ENCODE peak calls at places on chromosomes 5 and 9, in seven cellular contexts. N is astrocyte of the spinal cord, E is fibroblast of the aortic adventitia, F is K562, G is hepatocyte, X is cardiac muscle cell, W is endothelial cell of umbilical vein. M is an unnamed sample.

GRCh38 chr9:88937248-88937647 is 54.0 kb upstream of the S1PR3 start:
- DNase-seq in N (no peak), E (no peak), F (no peak), G (no peak), X (no peak), W (no peak), M (no peak)

GRCh38 chr9:27945386-27945785 is 372.1 kb upstream of the C9orf72 start:
- DNase-seq in N (peak), E (no peak), F (no peak), G (peak), X (no peak), W (no peak), M (peak)

GRCh38 chr5:149128023-149128875 is 13.0 kb upstream of the ABLIM3 start:
- DNase-seq in N (no peak), E (peak), F (peak), G (peak), X (peak), W (peak), M (no peak)

GRCh38 chr9:16726023-16726422 is 144.4 kb downstream of the BNC2 start:
- DNase-seq in N (peak), E (peak), F (no peak), G (peak), X (peak), W (peak), M (no peak)

GRCh38 chr9:99073347-99073746 is 31.6 kb upstream of the TGFBR1 start:
- DNase-seq in N (peak), E (no peak), F (no peak), G (no peak), X (no peak), W (no peak), M (no peak)

GRCh38 chr9:2299156-2299842 is 284.2 kb downstream of the SMARCA2 start:
- DNase-seq in N (no peak), E (no peak), F (no peak), G (peak), X (no peak), W (no peak), M (no peak)

GRCh38 chr5:173472164-173472563 is 143.9 kb upstream of the STC2 start:
- DNase-seq in N (peak), E (peak), F (no peak), G (peak), X (peak), W (peak), M (peak)

GRCh38 chr5:54742417-54742889 is 224.9 kb downstream of the SNX18 start:
- DNase-seq in N (peak), E (peak), F (peak), G (peak), X (peak), W (peak), M (no peak)

GRCh38 chr9:137367506-137368430 is 55.2 kb downstream of the EXD3 start:
- DNase-seq in N (no peak), E (no peak), F (no peak), G (no peak), X (no peak), W (no peak), M (no peak)

GRCh38 chr9:303502-303901 is 88.8 kb downstream of the DOCK8 start:
- DNase-seq in N (no peak), E (no peak), F (no peak), G (no peak), X (no peak), W (no peak), M (no peak)

GRCh38 chr5:32326216-32326772 is 13.6 kb upstream of the MTMR12 start:
- DNase-seq in N (peak), E (peak), F (no peak), G (no peak), X (no peak), W (no peak), M (no peak)

GRCh38 chr9:21031091-21031817 is at the start of gene HACD4:
- DNase-seq in N (peak), E (peak), F (no peak), G (peak), X (peak), W (peak), M (no peak)

GRCh38 chr5:136699661-136700060 is 334.3 kb upstream of the TRPC7 start:
- DNase-seq in N (no peak), E (no peak), F (no peak), G (no peak), X (no peak), W (no peak), M (no peak)

GRCh38 chr5:107470007-107470582 is 200.6 kb downstream of the EFNA5 start:
- DNase-seq in N (peak), E (peak), F (no peak), G (no peak), X (no peak), W (peak), M (no peak)

GRCh38 chr5:7405277-7405676 is 9.3 kb downstream of the ADCY2 start:
- DNase-seq in N (no peak), E (no peak), F (no peak), G (no peak), X (no peak), W (no peak), M (no peak)

GRCh38 chr9:33151007-33151557 is 16.1 kb downstream of the B4GALT1 start:
- DNase-seq in N (peak), E (peak), F (peak), G (peak), X (peak), W (peak), M (peak)

GRCh38 chr5:111453290-111453689 is 59.0 kb downstream of the STARD4 start:
- DNase-seq in N (no peak), E (no peak), F (no peak), G (no peak), X (no peak), W (no peak), M (no peak)

GRCh38 chr9:128540630-128541355 is 11.6 kb upstream of the SPTAN1 start:
- DNase-seq in N (no peak), E (peak), F (no peak), G (no peak), X (peak), W (no peak), M (no peak)

GRCh38 chr9:108185613-108186012 is 670.2 kb downstream of the ACTL7B start:
- DNase-seq in N (no peak), E (no peak), F (no peak), G (no peak), X (no peak), W (no peak), M (no peak)

GRCh38 chr9:88949961-88950340 is 41.3 kb upstream of the S1PR3 start:
- DNase-seq in N (peak), E (no peak), F (no peak), G (no peak), X (no peak), W (no peak), M (no peak)

GRCh38 chr9:95386843-95387242 is 69.3 kb upstream of the FANCC start:
- DNase-seq in N (no peak), E (no peak), F (no peak), G (no peak), X (no peak), W (no peak), M (no peak)

GRCh38 chr5:14739538-14739937 is 75.0 kb downstream of the OTULIN start:
- DNase-seq in N (peak), E (peak), F (no peak), G (no peak), X (peak), W (peak), M (no peak)

GRCh38 chr5:155069961-155070360 is 56.4 kb downstream of the KIF4B start:
- DNase-seq in N (no peak), E (peak), F (no peak), G (no peak), X (no peak), W (no peak), M (no peak)

GRCh38 chr5:130808691-130809090 is 356.4 kb downstream of the HINT1 start:
- DNase-seq in N (no peak), E (no peak), F (no peak), G (no peak), X (no peak), W (no peak), M (no peak)

GRCh38 chr5:123120197-123120596 is 31.2 kb downstream of the PRDM6 start:
- DNase-seq in N (no peak), E (no peak), F (peak), G (no peak), X (peak), W (no peak), M (no peak)

GRCh38 chr9:89523948-89524347 is 26.0 kb upstream of the SEMA4D start:
- DNase-seq in N (no peak), E (no peak), F (no peak), G (no peak), X (no peak), W (no peak), M (no peak)

GRCh38 chr9:109953300-109953699 is 173.3 kb downstream of the PALM2AKAP2 start:
- DNase-seq in N (no peak), E (no peak), F (no peak), G (no peak), X (no peak), W (no peak), M (no peak)

GRCh38 chr9:826500-827280 is 14.8 kb upstream of the DMRT1 start:
- DNase-seq in N (no peak), E (no peak), F (peak), G (no peak), X (no peak), W (no peak), M (no peak)

GRCh38 chr5:40389591-40389990 is 290.1 kb upstream of the PTGER4 start:
- DNase-seq in N (no peak), E (no peak), F (no peak), G (no peak), X (no peak), W (no peak), M (no peak)

GRCh38 chr9:6407778-6408177 is 5.2 kb upstream of the UHRF2 start:
- DNase-seq in N (no peak), E (no peak), F (no peak), G (no peak), X (no peak), W (no peak), M (no peak)

GRCh38 chr5:119417891-119418781 is 34.2 kb upstream of the HSD17B4 start:
- DNase-seq in N (peak), E (peak), F (peak), G (no peak), X (peak), W (no peak), M (peak)

GRCh38 chr5:17991775-17992174 is 357.5 kb downstream of the TAF11L14 start:
- DNase-seq in N (peak), E (no peak), F (no peak), G (no peak), X (no peak), W (no peak), M (no peak)

GRCh38 chr9:117413346-117414219 is 1.3 kb downstream of the ASTN2 start:
- DNase-seq in N (no peak), E (no peak), F (no peak), G (peak), X (no peak), W (no peak), M (no peak)

GRCh38 chr5:64690417-64691151 is at the start of gene SHISAL2B:
- DNase-seq in N (peak), E (peak), F (no peak), G (peak), X (peak), W (peak), M (peak)

GRCh38 chr9:134163374-134164196 is 779 bp downstream of the RNU6ATAC start:
- DNase-seq in N (peak), E (peak), F (no peak), G (peak), X (peak), W (peak), M (peak)

GRCh38 chr5:36950586-36951457 is 74.3 kb downstream of the NIPBL start:
- DNase-seq in N (peak), E (peak), F (no peak), G (no peak), X (peak), W (no peak), M (peak)

GRCh38 chr5:151718168-151718567 is 31.5 kb upstream of the SPARC start:
- DNase-seq in N (peak), E (peak), F (no peak), G (no peak), X (no peak), W (no peak), M (no peak)

GRCh38 chr5:151718653-151719052 is 31.9 kb upstream of the SPARC start:
- DNase-seq in N (peak), E (peak), F (no peak), G (no peak), X (peak), W (no peak), M (no peak)

GRCh38 chr5:151720195-151720594 is 33.5 kb upstream of the SPARC start:
- DNase-seq in N (no peak), E (no peak), F (no peak), G (no peak), X (no peak), W (no peak), M (no peak)

GRCh38 chr5:151721087-151721646 is 34.5 kb upstream of the SPARC start:
- DNase-seq in N (no peak), E (peak), F (no peak), G (no peak), X (no peak), W (no peak), M (no peak)

DNA sequence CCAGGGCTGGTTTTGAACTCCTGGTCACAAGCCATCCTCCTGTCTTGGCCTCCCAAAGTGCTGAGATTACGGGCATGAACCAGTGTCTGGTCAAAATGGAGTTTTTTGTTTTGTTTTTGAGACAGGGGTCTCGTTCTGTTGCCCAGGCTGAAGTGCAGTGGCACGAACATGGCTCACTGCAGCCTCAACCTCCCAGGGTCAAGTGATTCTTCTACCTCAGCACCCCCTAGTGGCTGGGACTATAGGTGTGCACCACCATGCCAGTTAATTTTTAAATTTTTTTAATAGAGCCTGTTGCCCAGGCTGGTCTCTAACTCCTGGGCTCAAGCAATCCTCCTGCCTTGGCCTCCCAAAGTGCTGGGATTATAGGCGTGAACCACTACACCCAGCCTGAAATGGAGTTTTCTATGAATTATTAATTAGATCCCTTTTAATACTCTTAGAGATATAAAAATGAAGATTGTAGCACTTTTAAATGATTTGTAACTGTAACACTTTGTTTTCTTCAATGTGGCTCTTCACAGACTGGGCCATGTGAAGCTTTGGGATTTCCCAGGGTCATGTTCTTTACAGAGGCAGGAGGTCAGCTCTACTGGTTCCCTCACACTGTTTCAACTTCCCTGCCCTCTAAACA is 32.6 kb upstream of the SPARC start:
- DNase-seq in N (no peak), E (peak), F (peak), G (no peak), X (peak), W (peak), M (no peak)
- TF ChIP-seq CTCF in N (peak), E (peak), F (peak), G (peak), X (peak), W (peak), M (peak)

GRCh38 chr9:114619205-114619758 is 8.2 kb downstream of the TMEM268 start:
- DNase-seq in N (no peak), E (no peak), F (no peak), G (no peak), X (no peak), W (peak), M (no peak)
- H3K4me3 ChIP-seq in N (no peak), E (no peak), F (no peak), G (no peak), X (no peak), W (no peak), M (no peak)

GRCh38 chr5:171535162-171535561 is 115.7 kb downstream of the FGF18 start:
- DNase-seq in N (no peak), E (no peak), F (no peak), G (no peak), X (no peak), W (no peak), M (no peak)

GRCh38 chr5:171537463-171537862 is 118.0 kb downstream of the FGF18 start:
- DNase-seq in N (peak), E (no peak), F (no peak), G (no peak), X (no peak), W (no peak), M (no peak)

GRCh38 chr5:171540865-171541264 is 121.4 kb downstream of the FGF18 start:
- DNase-seq in N (no peak), E (no peak), F (no peak), G (no peak), X (no peak), W (no peak), M (no peak)

GRCh38 chr5:171541380-171541779 is 121.9 kb downstream of the FGF18 start:
- DNase-seq in N (no peak), E (no peak), F (no peak), G (no peak), X (no peak), W (no peak), M (no peak)

DNA sequence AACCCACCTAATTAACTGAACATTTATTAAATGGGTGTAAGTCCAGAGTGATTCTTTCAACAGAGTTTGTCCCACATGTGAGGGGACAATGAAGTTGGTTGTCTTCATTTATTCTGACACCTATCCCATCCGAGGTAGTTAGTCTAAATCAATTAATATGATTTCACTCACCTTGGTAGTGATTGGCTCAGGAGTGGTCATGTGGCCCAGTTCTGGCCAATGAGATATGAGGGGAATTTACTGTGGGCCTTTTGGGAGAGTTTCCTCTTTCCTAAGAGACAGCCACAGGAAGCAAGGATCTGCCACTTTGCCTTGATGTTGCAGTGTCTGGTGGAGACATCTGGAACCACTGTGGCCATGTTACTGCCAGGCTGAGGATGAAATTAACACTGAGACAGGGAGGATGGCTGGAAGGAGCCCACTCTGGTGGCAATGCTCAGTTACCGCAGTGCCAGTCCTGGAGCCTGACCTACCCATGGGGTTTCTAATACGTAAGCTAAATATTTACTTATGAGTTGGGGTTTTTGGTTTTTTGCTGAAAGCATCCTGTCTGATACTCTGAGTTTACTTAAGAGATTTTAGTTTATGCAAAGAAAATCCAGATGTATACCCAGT is 118.6 kb downstream of the FGF18 start:
- DNase-seq in N (no peak), E (no peak), F (no peak), G (no peak), X (no peak), W (no peak), M (no peak)
- TF ChIP-seq CTCF in N (no peak), E (no peak), F (no peak), G (no peak), X (no peak), W (no peak), M (no peak)

GRCh38 chr5:73820321-73820720 is 194.3 kb downstream of the ARHGEF28 start:
- DNase-seq in N (no peak), E (no peak), F (no peak), G (no peak), X (no peak), W (no peak), M (no peak)

GRCh38 chr5:73815631-73816030 is 189.6 kb downstream of the ARHGEF28 start:
- DNase-seq in N (peak), E (peak), F (no peak), G (no peak), X (no peak), W (no peak), M (no peak)

GRCh38 chr5:73818357-73818756 is 192.4 kb downstream of the ARHGEF28 start:
- DNase-seq in N (peak), E (peak), F (no peak), G (no peak), X (peak), W (no peak), M (no peak)

GRCh38 chr5:73814234-73814846 is 188.3 kb downstream of the ARHGEF28 start:
- DNase-seq in N (no peak), E (no peak), F (no peak), G (no peak), X (no peak), W (no peak), M (no peak)

GRCh38 chr5:73816656-73817420 is 190.8 kb downstream of the ARHGEF28 start:
- DNase-seq in N (peak), E (peak), F (no peak), G (no peak), X (peak), W (no peak), M (no peak)
- H3K4me3 ChIP-seq in N (no peak), E (no peak), F (no peak), G (no peak), X (no peak), W (no peak), M (no peak)

DNA sequence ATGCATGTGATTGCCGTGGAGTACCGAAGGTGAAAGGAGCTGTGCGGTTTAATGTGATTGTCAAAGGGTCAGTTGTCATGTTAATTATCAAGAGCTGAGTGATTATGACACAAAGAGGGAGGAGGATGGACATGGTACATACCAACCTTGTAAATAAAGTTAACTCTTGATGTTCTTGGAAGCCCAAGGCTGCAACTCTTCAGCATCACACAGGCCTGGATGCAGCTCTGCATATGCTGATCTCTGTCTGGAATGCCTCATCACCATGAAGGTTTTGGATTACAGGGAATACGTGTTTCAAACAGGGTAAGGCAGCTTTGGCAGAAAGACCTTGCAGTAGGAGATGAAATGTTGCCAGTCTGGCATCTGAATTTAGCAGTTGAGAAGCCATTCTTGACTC is 247.2 kb upstream of the ELAVL2 start:
- DNase-seq in N (no peak), E (no peak), F (no peak), G (no peak), X (no peak), W (no peak), M (no peak)
- TF ChIP-seq CTCF in N (no peak), E (no peak), F (no peak), G (no peak), X (no peak), W (no peak), M (no peak)

DNA sequence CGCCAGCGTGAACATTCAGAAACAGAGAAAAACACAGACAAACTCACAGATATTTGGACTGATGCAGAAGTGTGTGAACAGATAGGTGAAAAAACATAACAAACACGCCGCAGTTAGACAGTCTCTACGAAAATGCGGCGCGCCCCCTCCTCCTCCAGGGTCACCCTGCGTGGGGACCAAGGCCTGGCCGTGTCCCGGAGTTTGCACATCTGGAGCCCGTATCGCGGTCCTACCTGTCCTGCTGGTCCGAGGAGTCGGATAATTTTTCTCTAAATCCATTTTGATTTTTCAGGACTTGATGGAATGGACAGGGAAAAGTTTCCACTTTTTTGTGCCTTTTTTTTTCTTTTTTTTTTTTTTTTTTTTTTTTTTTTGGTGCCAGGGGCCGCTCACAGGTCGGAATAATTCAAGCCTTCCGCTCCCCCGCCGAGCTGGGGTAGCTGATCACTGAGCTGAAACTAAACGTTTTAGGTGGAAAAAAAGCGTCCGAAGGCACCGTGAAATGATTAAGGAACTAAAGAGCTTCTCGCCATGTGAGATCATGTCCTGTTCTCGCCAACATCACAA is at the start of gene PAX5:
- DNase-seq in N (no peak), E (no peak), F (no peak), G (no peak), X (no peak), W (peak), M (no peak)
- H3K4me3 ChIP-seq in N (no peak), E (no peak), F (no peak), G (no peak), X (no peak), W (no peak), M (no peak)

GRCh38 chr9:113581865-113582697 is 118.6 kb downstream of the RGS3 start:
- DNase-seq in N (peak), E (peak), F (no peak), G (no peak), X (no peak), W (peak), M (no peak)
- TF ChIP-seq CTCF in N (peak), E (peak), F (peak), G (no peak), X (no peak), W (no peak), M (no peak)